ENCODE peak calls at places on chromosomes 13 and 19, in seven cellular contexts. B is IMR-90, O is neuronal stem cell, K is SJCRH30, Q is GM23338, J is mesenchymal stem cell, W is adrenal gland. F is an unnamed sample. For H3K4me1, the result is how much of the 10 kb centered on the place peaks cover.

GRCh38 chr13:20129076-20129475 is 31.8 kb downstream of the GJA3 start:
- DNase-seq in B (no peak), O (no peak), K (no peak), Q (no peak), J (no peak), W (no peak), F (no peak)

GRCh38 chr13:94058821-94059360 is 420.6 kb downstream of the DCT start:
- DNase-seq in B (no peak), O (no peak), K (no peak), Q (no peak), J (no peak), W (no peak), F (no peak)

GRCh38 chr19:1171755-1172352 is 2.2 kb downstream of the SBNO2 start:
- DNase-seq in B (no peak), O (no peak), K (peak), Q (no peak), J (no peak), W (no peak), F (no peak)

GRCh38 chr19:49453757-49454248 is 778 bp downstream of the ALDH16A1 start:
- DNase-seq in B (no peak), O (no peak), K (no peak), Q (no peak), J (no peak), W (no peak), F (no peak)

GRCh38 chr13:78603240-78603947 is at the start of gene POU4F1:
- DNase-seq in B (peak), O (peak), K (peak), Q (peak), J (no peak), W (no peak), F (no peak)

GRCh38 chr13:109666656-109667448 is 119.5 kb downstream of the IRS2 start:
- DNase-seq in B (peak), O (no peak), K (peak), Q (no peak), J (peak), W (no peak), F (no peak)

GRCh38 chr19:2613507-2614295 is 88.8 kb downstream of the GNG7 start:
- DNase-seq in B (peak), O (no peak), K (peak), Q (peak), J (peak), W (no peak), F (no peak)

GRCh38 chr13:114099918-114100445 is 32.4 kb downstream of the RASA3 start:
- DNase-seq in B (peak), O (no peak), K (no peak), Q (peak), J (peak), W (no peak), F (peak)

GRCh38 chr19:14786421-14786851 is 8.1 kb upstream of the ADGRE2 start:
- DNase-seq in B (no peak), O (peak), K (peak), Q (peak), J (no peak), W (peak), F (no peak)

GRCh38 chr13:106466691-106467405 is 68.6 kb downstream of the EFNB2 start:
- DNase-seq in B (no peak), O (no peak), K (no peak), Q (no peak), J (no peak), W (no peak), F (no peak)

GRCh38 chr19:4064073-4064550 is 2.6 kb downstream of the ZBTB7A start:
- DNase-seq in B (peak), O (no peak), K (no peak), Q (no peak), J (no peak), W (peak), F (no peak)

GRCh38 chr13:36108342-36108741 is 22.8 kb downstream of the DCLK1 start:
- DNase-seq in B (no peak), O (no peak), K (no peak), Q (no peak), J (no peak), W (no peak), F (no peak)

GRCh38 chr19:1261512-1261862 is 7.6 kb upstream of the CIRBP start:
- DNase-seq in B (no peak), O (no peak), K (peak), Q (peak), J (peak), W (no peak), F (no peak)

GRCh38 chr19:54114340-54114826 is 1.1 kb downstream of the TFPT start:
- DNase-seq in B (peak), O (no peak), K (no peak), Q (peak), J (no peak), W (peak), F (no peak)

GRCh38 chr13:74290324-74290773 is 156.1 kb upstream of the KLF12 start:
- DNase-seq in B (peak), O (peak), K (peak), Q (peak), J (peak), W (peak), F (peak)

GRCh38 chr19:38070573-38070972 is 153.4 kb downstream of the DPF1 start:
- DNase-seq in B (peak), O (no peak), K (no peak), Q (no peak), J (peak), W (no peak), F (no peak)

GRCh38 chr19:45817725-45818301 is 2.7 kb upstream of the RSPH6A start:
- DNase-seq in B (no peak), O (no peak), K (peak), Q (peak), J (no peak), W (no peak), F (no peak)

GRCh38 chr13:67827992-67828391 is 597.9 kb upstream of the PCDH9 start:
- DNase-seq in B (no peak), O (no peak), K (peak), Q (no peak), J (no peak), W (no peak), F (no peak)

GRCh38 chr13:24264976-24265375 is 44.4 kb upstream of the C1QTNF9 start:
- DNase-seq in B (no peak), O (no peak), K (no peak), Q (no peak), J (no peak), W (peak), F (no peak)

GRCh38 chr19:2721570-2722540 is 683 bp upstream of the DIRAS1 start:
- DNase-seq in B (no peak), O (no peak), K (no peak), Q (peak), J (no peak), W (no peak), F (no peak)

GRCh38 chr19:5138606-5139594 is 170.0 kb downstream of the KDM4B start:
- DNase-seq in B (peak), O (no peak), K (peak), Q (no peak), J (peak), W (no peak), F (no peak)

GRCh38 chr19:36151144-36152051 is 849 bp downstream of the COX7A1 start:
- DNase-seq in B (no peak), O (no peak), K (no peak), Q (peak), J (no peak), W (peak), F (peak)

GRCh38 chr13:24005711-24006281 is 108.5 kb upstream of the C1QTNF9B start:
- DNase-seq in B (no peak), O (no peak), K (peak), Q (no peak), J (no peak), W (no peak), F (no peak)

GRCh38 chr13:23428183-23428528 is 5.3 kb downstream of the SACS start:
- DNase-seq in B (peak), O (no peak), K (no peak), Q (no peak), J (peak), W (no peak), F (no peak)

GRCh38 chr19:12696366-12697335 is at the start of gene FBXW9:
- DNase-seq in B (peak), O (peak), K (peak), Q (peak), J (peak), W (peak), F (peak)

GRCh38 chr13:30551194-30551593 is 66.5 kb upstream of the USPL1 start:
- DNase-seq in B (peak), O (no peak), K (peak), Q (peak), J (peak), W (no peak), F (no peak)

GRCh38 chr13:67281476-67281875 is 51.3 kb upstream of the PCDH9 start:
- DNase-seq in B (no peak), O (no peak), K (peak), Q (no peak), J (no peak), W (no peak), F (no peak)

GRCh38 chr13:22316494-22317025 is 645.7 kb downstream of the FGF9 start:
- DNase-seq in B (no peak), O (no peak), K (no peak), Q (no peak), J (no peak), W (no peak), F (no peak)

DNA sequence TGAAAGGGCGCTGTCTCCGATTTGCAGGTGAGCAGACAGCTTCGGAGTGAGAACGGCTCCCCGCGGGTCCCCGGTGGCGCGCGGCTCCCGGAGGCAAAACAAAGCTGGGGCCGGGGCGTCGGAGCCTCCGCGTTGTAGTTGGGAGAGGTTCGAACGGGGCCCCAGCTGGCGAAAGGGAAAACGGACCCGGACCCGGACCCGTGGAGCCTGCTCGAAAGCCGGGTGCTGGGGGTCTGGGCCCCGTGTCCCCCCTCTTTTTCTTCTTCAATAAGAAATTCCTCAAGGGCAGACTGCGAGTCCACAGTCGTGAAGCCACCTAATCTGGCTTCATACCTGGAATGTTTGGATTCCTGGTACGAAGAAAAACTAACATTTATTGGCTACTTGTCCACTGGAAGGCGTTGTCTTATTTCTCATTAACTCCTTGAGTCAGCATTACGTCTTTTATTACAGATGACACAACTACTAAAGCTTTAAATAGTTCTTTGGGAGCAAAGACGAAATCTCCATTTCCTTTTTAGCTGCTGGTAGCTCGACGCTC is 627 bp upstream of the MTIF3 start:
- DNase-seq in B (peak), O (peak), K (peak), Q (peak), J (peak), W (peak), F (peak)
- H3K4me3 ChIP-seq in B (peak), O (peak), K (peak), Q (peak), J (peak), W (peak), F (peak)

GRCh38 chr13:41528021-41528420 is 70.7 kb downstream of the RGCC start:
- DNase-seq in B (no peak), O (no peak), K (no peak), Q (no peak), J (no peak), W (no peak), F (no peak)
- H3K4me1 ChIP-seq in B (under half), O (under half), K (under half), Q (under half), J (under half), W (under half), F (under half)

GRCh38 chr13:100392709-100393630 is 195.6 kb downstream of the GGACT start:
- DNase-seq in B (peak), O (peak), K (peak), Q (peak), J (peak), W (peak), F (peak)
- H3K4me3 ChIP-seq in B (no peak), O (no peak), K (no peak), Q (no peak), J (no peak), W (no peak), F (no peak)

DNA sequence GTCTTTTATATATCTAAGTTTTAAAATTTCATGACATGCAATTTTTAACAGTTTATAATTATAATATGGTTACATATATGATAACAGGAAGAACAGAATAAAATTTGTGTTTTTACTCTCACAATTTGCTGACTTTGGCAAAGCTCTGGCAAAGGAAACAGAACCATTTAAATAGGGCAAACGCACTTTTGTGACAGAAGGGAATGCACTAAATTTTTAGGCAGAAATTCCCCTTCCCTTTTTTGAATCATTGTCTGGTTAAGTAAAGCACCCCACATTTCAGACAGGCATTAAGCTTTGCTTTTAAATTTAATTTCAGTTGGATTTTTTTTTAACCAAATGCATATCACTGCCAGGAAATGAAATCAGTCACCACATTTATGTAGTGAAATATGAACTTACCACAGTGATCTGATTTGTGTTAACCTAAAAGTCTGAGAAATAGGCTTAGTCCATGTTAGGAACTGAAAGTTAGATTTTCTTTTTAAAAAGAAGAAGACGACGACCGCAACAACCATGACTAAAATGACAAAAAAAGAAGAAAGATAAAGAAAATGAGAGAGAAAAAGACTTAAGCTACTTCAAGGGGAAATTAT is 10.8 kb downstream of the GPR183 start:
- DNase-seq in B (peak), O (no peak), K (no peak), Q (no peak), J (no peak), W (no peak), F (no peak)
- H3K4me1 ChIP-seq in B (under half), O (under half), K (under half), Q (under half), J (under half), W (under half), F (under half)

F was measured in uterus.